ENCODE peak calls at places on chromosomes 7 and 10, in ten cellular contexts. X is right lobe of liver, F is A549, D is heart left ventricle, R is adrenal gland, G is H54, M is lower leg skin, H is spleen, B is IMR-90, Q is NB4. U is an unnamed sample.

GRCh38 chr10:11397980-11398580 is 213.4 kb downstream of the USP6NL start:
- DNase-seq in X (no peak), F (no peak), D (peak), R (no peak), G (no peak), M (peak), H (no peak), B (peak), Q (no peak), U (no peak)

GRCh38 chr10:75029420-75029819 is 82.0 kb upstream of the SAMD8 start:
- DNase-seq in X (no peak), F (no peak), D (no peak), R (no peak), G (no peak), M (peak), H (no peak), B (no peak), Q (no peak), U (no peak)

GRCh38 chr10:132539431-132539839 is 1.8 kb downstream of the INPP5A start:
- DNase-seq in X (peak), F (no peak), D (peak), R (no peak), G (peak), M (no peak), H (peak), B (no peak), Q (no peak), U (no peak)

GRCh38 chr10:99926925-99927718 is 82.6 kb downstream of the DNMBP start:
- DNase-seq in X (peak), F (peak), D (peak), R (peak), G (no peak), M (peak), H (no peak), B (peak), Q (no peak), U (no peak)

GRCh38 chr7:23261843-23262452 is 15.4 kb downstream of the GPNMB start:
- DNase-seq in X (peak), F (peak), D (peak), R (peak), G (peak), M (peak), H (peak), B (peak), Q (peak), U (peak)

GRCh38 chr10:34187201-34187600 is 627.9 kb downstream of the PARD3 start:
- DNase-seq in X (no peak), F (no peak), D (no peak), R (no peak), G (no peak), M (no peak), H (no peak), B (peak), Q (no peak), U (no peak)

GRCh38 chr7:68833442-68833841 is 764.8 kb upstream of the AUTS2 start:
- DNase-seq in X (no peak), F (no peak), D (no peak), R (no peak), G (no peak), M (no peak), H (no peak), B (no peak), Q (no peak), U (no peak)

GRCh38 chr7:152862842-152863241 is 103.3 kb downstream of the ACTR3B start:
- DNase-seq in X (no peak), F (no peak), D (no peak), R (no peak), G (no peak), M (peak), H (no peak), B (no peak), Q (no peak), U (no peak)

GRCh38 chr7:1669954-1670893 is at the start of gene ELFN1:
- DNase-seq in X (peak), F (peak), D (no peak), R (no peak), G (no peak), M (peak), H (peak), B (peak), Q (peak), U (no peak)

GRCh38 chr7:28685291-28685659 is 272.9 kb downstream of the TRIL start:
- DNase-seq in X (peak), F (no peak), D (peak), R (peak), G (no peak), M (peak), H (peak), B (no peak), Q (peak), U (no peak)

DNA sequence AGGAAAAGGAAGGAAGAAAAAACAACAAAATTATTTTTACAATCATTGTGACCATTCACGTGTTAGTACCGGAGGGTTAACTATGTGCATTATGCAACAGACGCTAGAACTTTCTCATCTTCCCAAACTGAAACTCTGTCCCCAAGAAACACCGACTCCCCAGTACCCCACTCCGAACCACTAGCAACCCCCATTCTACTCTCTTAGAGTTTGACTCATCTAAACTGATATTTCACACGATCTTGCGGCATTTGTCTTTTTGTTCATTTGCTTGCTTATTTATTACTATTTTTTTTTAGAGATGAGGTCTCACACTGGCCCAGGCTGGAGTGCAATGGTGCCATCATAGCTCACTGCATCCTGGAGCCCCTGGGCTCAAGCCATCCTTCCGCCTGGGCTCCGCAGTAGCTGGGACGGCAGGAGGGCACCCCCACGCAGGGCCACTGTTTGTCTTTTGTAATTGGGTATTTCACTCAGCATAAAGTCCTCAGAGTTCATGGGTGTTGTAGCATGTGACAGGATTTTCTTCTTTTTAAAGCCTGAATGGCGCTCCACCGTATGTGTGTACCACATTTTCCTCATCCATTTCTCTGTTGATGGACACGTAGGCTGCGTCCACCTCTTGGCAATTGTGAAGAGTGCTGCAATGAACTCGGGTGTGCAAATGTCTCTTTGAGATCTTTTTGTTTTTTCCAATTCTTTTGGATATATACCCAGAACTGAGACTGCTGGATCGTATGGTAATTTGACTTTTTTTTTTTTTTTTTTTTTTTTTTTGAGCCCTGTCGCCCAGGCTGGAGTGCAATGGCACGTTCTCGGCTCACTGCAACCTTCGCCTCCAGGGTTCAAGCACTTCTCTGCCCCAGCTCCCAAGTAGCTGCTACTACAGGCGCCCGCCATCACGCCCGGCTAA is 9.5 kb downstream of the MNX1 start:
- DNase-seq in X (no peak), F (no peak), D (no peak), R (no peak), G (no peak), M (peak), H (no peak), B (no peak), Q (peak), U (no peak)
- TF ChIP-seq POLR2A in X (no peak), F (no peak), D (no peak), R (no peak), G (no peak), M (no peak), H (no peak), B (no peak), Q (no peak), U (no peak)

GRCh38 chr7:100983451-100984187 is 14.3 kb downstream of the MUC12 start:
- DNase-seq in X (no peak), F (peak), D (no peak), R (no peak), G (peak), M (no peak), H (peak), B (peak), Q (no peak), U (no peak)
- TF ChIP-seq POLR2A in X (no peak), F (no peak), D (no peak), R (no peak), G (no peak), M (no peak), H (no peak), B (no peak), Q (no peak), U (no peak)

GRCh38 chr10:14605231-14605925 is 169.3 kb downstream of the FAM107B start:
- DNase-seq in X (no peak), F (peak), D (no peak), R (no peak), G (peak), M (no peak), H (no peak), B (peak), Q (peak), U (no peak)

GRCh38 chr10:14606633-14607032 is 168.1 kb downstream of the FAM107B start:
- DNase-seq in X (no peak), F (no peak), D (no peak), R (no peak), G (no peak), M (no peak), H (no peak), B (no peak), Q (no peak), U (no peak)

GRCh38 chr10:14602807-14603538 is 171.7 kb downstream of the FAM107B start:
- DNase-seq in X (no peak), F (no peak), D (no peak), R (no peak), G (no peak), M (no peak), H (no peak), B (peak), Q (no peak), U (no peak)

GRCh38 chr10:14603539-14604102 is 171.1 kb downstream of the FAM107B start:
- DNase-seq in X (no peak), F (no peak), D (no peak), R (no peak), G (no peak), M (no peak), H (peak), B (no peak), Q (peak), U (peak)

GRCh38 chr10:14604181-14605142 is 170.2 kb downstream of the FAM107B start:
- DNase-seq in X (peak), F (peak), D (peak), R (peak), G (peak), M (peak), H (peak), B (peak), Q (peak), U (peak)
- TF ChIP-seq POLR2A in X (peak), F (peak), D (peak), R (peak), G (peak), M (no peak), H (peak), B (peak), Q (peak), U (no peak)

DNA sequence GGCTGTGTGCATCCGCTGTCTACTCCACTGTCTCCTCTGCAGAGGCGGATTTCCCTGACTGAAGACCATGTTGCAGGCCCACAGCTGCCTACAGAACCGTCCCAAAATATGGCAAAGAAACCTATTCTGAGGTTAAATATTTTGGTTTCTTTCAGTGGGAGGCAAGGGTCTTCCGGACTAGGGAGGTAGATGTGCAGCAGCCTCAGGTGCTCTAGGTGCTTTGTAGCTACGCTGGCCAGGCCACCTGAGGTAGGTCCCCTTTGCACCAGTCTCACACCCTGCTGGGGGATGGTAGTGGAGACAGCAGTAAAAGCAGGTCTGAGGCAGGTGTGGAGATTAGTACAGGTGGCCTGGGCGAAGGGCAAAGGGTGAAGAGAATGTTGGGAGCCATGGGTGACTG is 8.2 kb upstream of the PILRB start:
- DNase-seq in X (no peak), F (no peak), D (no peak), R (no peak), G (no peak), M (no peak), H (no peak), B (no peak), Q (no peak), U (no peak)
- TF ChIP-seq POLR2A in X (no peak), F (no peak), D (no peak), R (no peak), G (no peak), M (no peak), H (no peak), B (no peak), Q (no peak), U (no peak)

DNA sequence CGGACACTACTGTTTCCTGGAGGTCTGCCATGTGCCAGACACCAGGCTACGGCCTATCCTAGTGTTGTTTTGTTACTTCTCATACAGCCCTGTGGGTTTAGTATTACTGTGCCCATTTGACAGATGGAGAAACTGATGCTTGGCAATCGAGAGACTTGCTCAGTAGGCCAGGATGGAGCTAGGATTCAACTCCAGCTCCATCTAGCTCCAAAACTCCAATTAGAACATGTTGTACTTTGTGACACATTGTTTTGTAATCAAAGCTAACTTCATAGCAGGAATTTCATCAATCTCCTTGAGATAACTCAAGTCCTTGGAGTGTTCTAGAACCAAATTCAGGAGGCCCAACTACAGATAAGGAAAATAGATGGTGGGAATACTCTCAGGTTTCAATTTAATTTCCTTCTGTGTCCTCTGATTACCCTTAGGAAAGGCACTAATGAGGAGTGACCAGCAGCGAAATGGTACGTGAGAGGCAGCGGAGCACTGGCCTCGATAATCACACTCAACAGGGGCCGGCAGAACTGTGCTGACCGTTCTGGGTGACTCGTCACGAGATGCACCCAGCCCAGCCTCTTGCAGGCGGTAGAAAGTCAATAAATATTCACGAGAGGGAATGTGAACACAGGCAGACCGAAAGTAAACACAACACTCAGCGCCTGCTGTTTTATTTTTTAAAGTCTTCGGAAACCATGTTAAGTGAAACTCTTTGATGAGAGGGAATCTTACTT is 269.6 kb upstream of the NEBL start:
- DNase-seq in X (peak), F (no peak), D (no peak), R (no peak), G (no peak), M (no peak), H (no peak), B (no peak), Q (no peak), U (no peak)
- TF ChIP-seq POLR2A in X (no peak), F (no peak), D (no peak), R (no peak), G (no peak), M (no peak), H (no peak), B (no peak), Q (no peak), U (no peak)

DNA sequence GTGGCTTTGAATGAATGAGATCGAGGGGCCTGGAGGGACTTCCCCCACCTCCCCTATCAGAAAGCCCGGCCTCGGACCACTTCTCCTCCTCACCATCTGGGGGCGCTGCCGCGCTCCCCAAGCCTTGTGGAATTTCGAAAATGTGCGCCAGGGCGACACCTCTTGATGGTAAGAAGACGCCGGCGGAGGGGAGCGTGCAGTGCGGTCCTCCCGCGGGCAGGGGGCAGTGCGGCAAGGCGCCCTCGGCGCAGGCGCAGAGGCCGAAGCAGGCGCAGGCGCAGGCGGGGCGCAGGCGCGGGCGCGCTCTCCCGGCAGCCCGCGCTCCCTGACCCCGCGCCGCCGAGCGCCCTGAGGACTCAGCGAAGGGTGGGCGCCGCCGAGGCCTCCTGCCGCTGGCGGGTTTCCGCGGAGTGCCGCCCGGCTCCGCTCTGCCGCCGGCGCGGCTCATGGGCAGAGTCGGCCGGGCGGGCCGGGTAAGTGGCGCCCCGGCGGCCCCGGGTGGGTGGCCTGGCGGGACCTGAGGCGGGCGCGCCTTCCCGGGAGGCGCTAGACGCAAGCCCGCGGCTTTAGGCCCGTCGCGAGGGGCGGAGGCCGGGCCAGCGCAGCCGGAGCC is at the start of gene RBM17:
- DNase-seq in X (peak), F (peak), D (peak), R (peak), G (peak), M (peak), H (peak), B (peak), Q (peak), U (peak)
- TF ChIP-seq POLR2A in X (peak), F (peak), D (peak), R (peak), G (peak), M (no peak), H (no peak), B (peak), Q (peak), U (peak)

DNA sequence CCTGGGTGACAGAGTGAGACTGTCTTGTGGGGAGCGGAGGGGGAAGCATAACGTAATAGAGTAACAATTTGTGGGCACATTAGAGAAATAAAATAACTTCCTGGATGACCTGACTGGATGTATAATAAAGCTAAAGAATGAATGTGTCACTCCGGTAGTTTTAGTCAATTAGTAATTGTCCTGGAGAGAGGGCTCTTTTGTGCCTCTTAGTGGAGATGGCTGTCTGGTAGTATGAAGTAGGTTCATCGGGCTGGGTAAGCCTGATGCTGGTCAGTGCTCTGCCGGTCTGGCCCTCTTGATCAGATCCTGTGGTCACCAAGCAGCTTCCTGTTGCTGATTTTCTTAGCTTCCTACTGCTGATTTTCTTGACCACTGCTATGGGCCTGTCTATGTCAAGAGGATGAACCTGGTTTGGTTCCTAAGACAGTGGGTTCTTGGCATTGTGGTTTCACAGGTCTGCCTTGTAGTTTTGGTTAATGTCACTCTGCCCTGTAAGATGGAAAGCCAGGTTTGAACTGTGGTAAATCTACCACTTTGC is 34.1 kb downstream of the ZRANB1 start:
- DNase-seq in X (no peak), F (no peak), D (no peak), R (no peak), G (no peak), M (no peak), H (no peak), B (no peak), Q (no peak), U (no peak)
- TF ChIP-seq POLR2A in X (no peak), F (no peak), D (no peak), R (no peak), G (no peak), M (no peak), H (no peak), B (no peak), Q (no peak), U (no peak)

GRCh38 chr7:43629857-43630256 is 46.9 kb downstream of the STK17A start:
- DNase-seq in X (no peak), F (no peak), D (no peak), R (no peak), G (no peak), M (no peak), H (no peak), B (no peak), Q (no peak), U (no peak)
- TF ChIP-seq POLR2A in X (no peak), F (no peak), D (no peak), R (no peak), G (no peak), M (no peak), H (no peak), B (no peak), Q (no peak), U (no peak)

GRCh38 chr7:130387628-130388403 is 7.5 kb downstream of the CPA1 start:
- DNase-seq in X (no peak), F (no peak), D (no peak), R (no peak), G (no peak), M (peak), H (no peak), B (peak), Q (no peak), U (no peak)

GRCh38 chr7:130390486-130390885 is 10.2 kb downstream of the CPA1 start:
- DNase-seq in X (no peak), F (no peak), D (no peak), R (no peak), G (no peak), M (no peak), H (no peak), B (no peak), Q (no peak), U (no peak)

GRCh38 chr7:130386876-130387275 is 6.6 kb downstream of the CPA1 start:
- DNase-seq in X (no peak), F (no peak), D (no peak), R (peak), G (no peak), M (peak), H (no peak), B (no peak), Q (no peak), U (no peak)

GRCh38 chr7:130387306-130387627 is 7.0 kb downstream of the CPA1 start:
- DNase-seq in X (no peak), F (no peak), D (no peak), R (no peak), G (no peak), M (no peak), H (no peak), B (no peak), Q (no peak), U (no peak)

GRCh38 chr7:130388671-130389070 is 8.4 kb downstream of the CPA1 start:
- DNase-seq in X (no peak), F (no peak), D (no peak), R (no peak), G (no peak), M (no peak), H (no peak), B (no peak), Q (no peak), U (no peak)
- TF ChIP-seq POLR2A in X (no peak), F (no peak), D (no peak), R (no peak), G (no peak), M (no peak), H (no peak), B (no peak), Q (no peak), U (no peak)

GRCh38 chr7:132915652-132916051 is 166.2 kb downstream of the CHCHD3 start:
- DNase-seq in X (no peak), F (peak), D (no peak), R (no peak), G (no peak), M (no peak), H (no peak), B (no peak), Q (no peak), U (no peak)
- TF ChIP-seq POLR2A in X (no peak), F (no peak), D (no peak), R (no peak), G (no peak), M (no peak), H (no peak), B (no peak), Q (no peak), U (no peak)

U was measured in erythroblast.